ENCODE peak calls at places on chromosomes 4 and X, in five cellular contexts. One of them, this sample, is unnamed.

GRCh38 chr4:172865531-172866127 is 303.0 kb upstream of the GALNT7 start:
- DNase-seq in T-helper 2 cell: no peak
- DNase-seq in glutamatergic neuron: no peak
- DNase-seq in epithelial cell of esophagus: peak
- DNase-seq in HT-29: no peak
- DNase-seq in this sample: no peak

GRCh38 chr4:144646523-144647094 is 653 bp downstream of the HHIP start:
- DNase-seq in epithelial cell of esophagus: no peak
- DNase-seq in HT-29: no peak
- DNase-seq in T-helper 2 cell: no peak
- DNase-seq in glutamatergic neuron: peak
- DNase-seq in this sample: peak

GRCh38 chr4:15006416-15007024 is 4.2 kb downstream of the CPEB2 start:
- DNase-seq in glutamatergic neuron: no peak
- DNase-seq in HT-29: peak
- DNase-seq in T-helper 2 cell: peak
- DNase-seq in epithelial cell of esophagus: peak
- DNase-seq in this sample: no peak

GRCh38 chr4:154743683-154744340 is at the start of gene LRAT:
- DNase-seq in T-helper 2 cell: no peak
- DNase-seq in HT-29: no peak
- DNase-seq in epithelial cell of esophagus: peak
- DNase-seq in glutamatergic neuron: peak
- DNase-seq in this sample: peak

GRCh38 chr4:36399762-36400353 is 118.4 kb downstream of the DTHD1 start:
- DNase-seq in HT-29: peak
- DNase-seq in T-helper 2 cell: peak
- DNase-seq in glutamatergic neuron: no peak
- DNase-seq in epithelial cell of esophagus: peak
- DNase-seq in this sample: peak

GRCh38 chr4:85474818-85475630 is at the start of gene ARHGAP24:
- DNase-seq in epithelial cell of esophagus: peak
- DNase-seq in T-helper 2 cell: no peak
- DNase-seq in glutamatergic neuron: peak
- DNase-seq in HT-29: peak
- DNase-seq in this sample: peak

GRCh38 chr4:25299476-25300203 is 12.9 kb upstream of the ZCCHC4 start:
- DNase-seq in glutamatergic neuron: no peak
- DNase-seq in epithelial cell of esophagus: peak
- DNase-seq in HT-29: peak
- DNase-seq in T-helper 2 cell: no peak
- DNase-seq in this sample: no peak

GRCh38 chrX:48754124-48754667 is 7.4 kb upstream of the GLOD5 start:
- DNase-seq in epithelial cell of esophagus: no peak
- DNase-seq in glutamatergic neuron: no peak
- DNase-seq in T-helper 2 cell: no peak
- DNase-seq in HT-29: no peak
- DNase-seq in this sample: no peak

GRCh38 chr4:187687701-187688100 is 307.9 kb upstream of the ZFP42 start:
- DNase-seq in T-helper 2 cell: no peak
- DNase-seq in epithelial cell of esophagus: peak
- DNase-seq in HT-29: no peak
- DNase-seq in glutamatergic neuron: no peak
- DNase-seq in this sample: no peak

GRCh38 chr4:114005569-114006442 is 26.4 kb upstream of the ARSJ start:
- DNase-seq in epithelial cell of esophagus: peak
- DNase-seq in T-helper 2 cell: peak
- DNase-seq in HT-29: no peak
- DNase-seq in glutamatergic neuron: no peak
- DNase-seq in this sample: no peak

GRCh38 chr4:95318483-95318882 is 230.3 kb downstream of the UNC5C start:
- DNase-seq in T-helper 2 cell: no peak
- DNase-seq in HT-29: no peak
- DNase-seq in epithelial cell of esophagus: no peak
- DNase-seq in glutamatergic neuron: no peak
- DNase-seq in this sample: peak

GRCh38 chr4:66911898-66912297 is 633.4 kb downstream of the CENPC start:
- DNase-seq in epithelial cell of esophagus: peak
- DNase-seq in HT-29: no peak
- DNase-seq in glutamatergic neuron: no peak
- DNase-seq in T-helper 2 cell: no peak
- DNase-seq in this sample: no peak

GRCh38 chrX:9102956-9103355 is 69.0 kb upstream of the FAM9B start:
- DNase-seq in glutamatergic neuron: no peak
- DNase-seq in epithelial cell of esophagus: no peak
- DNase-seq in HT-29: no peak
- DNase-seq in T-helper 2 cell: no peak
- DNase-seq in this sample: no peak

GRCh38 chr4:19386786-19387185 is 864.9 kb upstream of the SLIT2 start:
- DNase-seq in glutamatergic neuron: no peak
- DNase-seq in HT-29: no peak
- DNase-seq in epithelial cell of esophagus: no peak
- DNase-seq in T-helper 2 cell: no peak
- DNase-seq in this sample: no peak

GRCh38 chrX:24260827-24261550 is 52.9 kb downstream of the SUPT20HL2 start:
- DNase-seq in glutamatergic neuron: no peak
- DNase-seq in T-helper 2 cell: no peak
- DNase-seq in epithelial cell of esophagus: no peak
- DNase-seq in HT-29: no peak
- DNase-seq in this sample: no peak

GRCh38 chr4:1416051-1416947 is 10.1 kb upstream of the NKX1-1 start:
- DNase-seq in epithelial cell of esophagus: no peak
- DNase-seq in T-helper 2 cell: no peak
- DNase-seq in HT-29: no peak
- DNase-seq in glutamatergic neuron: peak
- DNase-seq in this sample: no peak

GRCh38 chrX:70009970-70010369 is 39.8 kb downstream of the AWAT2 start:
- DNase-seq in HT-29: no peak
- DNase-seq in T-helper 2 cell: no peak
- DNase-seq in glutamatergic neuron: no peak
- DNase-seq in epithelial cell of esophagus: no peak
- DNase-seq in this sample: no peak

GRCh38 chr4:4421356-4421755 is 34.5 kb downstream of the NSG1 start:
- DNase-seq in T-helper 2 cell: no peak
- DNase-seq in epithelial cell of esophagus: no peak
- DNase-seq in glutamatergic neuron: no peak
- DNase-seq in HT-29: no peak
- DNase-seq in this sample: no peak

GRCh38 chr4:4685810-4686209 is 144.0 kb upstream of the STX18 start:
- DNase-seq in epithelial cell of esophagus: no peak
- DNase-seq in glutamatergic neuron: no peak
- DNase-seq in HT-29: no peak
- DNase-seq in T-helper 2 cell: no peak
- DNase-seq in this sample: no peak

GRCh38 chr4:181957088-181957487 is 286.1 kb upstream of the TENM3 start:
- DNase-seq in glutamatergic neuron: no peak
- DNase-seq in epithelial cell of esophagus: peak
- DNase-seq in T-helper 2 cell: no peak
- DNase-seq in HT-29: no peak
- DNase-seq in this sample: no peak

GRCh38 chr4:16118090-16118489 is 34.3 kb upstream of the PROM1 start:
- DNase-seq in T-helper 2 cell: no peak
- DNase-seq in glutamatergic neuron: no peak
- DNase-seq in epithelial cell of esophagus: no peak
- DNase-seq in HT-29: no peak
- DNase-seq in this sample: no peak